ENCODE peak calls at places on chromosomes 5 and 9, in five cellular contexts. One of them, this sample, is unnamed.

GRCh38 chr5:128534729-128535128 is 3.3 kb downstream of the FBN2 start:
- DNase-seq in WTC11: no peak
- DNase-seq in SK-N-SH: no peak
- DNase-seq in A549: no peak
- DNase-seq in HCT116: no peak
- DNase-seq in this sample: no peak

GRCh38 chr5:121949885-121950284 is 11.9 kb upstream of the SRFBP1 start:
- DNase-seq in A549: peak; percentile 37
- DNase-seq in HCT116: peak; percentile 29
- DNase-seq in SK-N-SH: peak; percentile 66
- DNase-seq in WTC11: peak; percentile 32
- DNase-seq in this sample: peak; percentile 57

GRCh38 chr5:56833325-56833724 is 18.0 kb downstream of the MAP3K1 start:
- DNase-seq in SK-N-SH: no peak
- DNase-seq in A549: no peak
- DNase-seq in HCT116: no peak
- DNase-seq in WTC11: peak; percentile 32
- DNase-seq in this sample: no peak

GRCh38 chr5:58259685-58260152 is 200.2 kb downstream of the PLK2 start:
- DNase-seq in A549: peak; percentile 86
- DNase-seq in SK-N-SH: no peak
- DNase-seq in HCT116: peak; percentile 10
- DNase-seq in WTC11: no peak
- DNase-seq in this sample: no peak

GRCh38 chr5:74072646-74073045 is 446.6 kb downstream of the ARHGEF28 start:
- DNase-seq in SK-N-SH: no peak
- DNase-seq in HCT116: no peak
- DNase-seq in WTC11: no peak
- DNase-seq in A549: no peak
- DNase-seq in this sample: peak; percentile 75

GRCh38 chr5:177131711-177132503 is 1.7 kb upstream of the NSD1 start:
- DNase-seq in HCT116: no peak
- DNase-seq in SK-N-SH: no peak
- DNase-seq in A549: no peak
- DNase-seq in WTC11: peak; percentile 41
- DNase-seq in this sample: no peak

GRCh38 chr9:97591535-97591934 is 41.6 kb downstream of the TSTD2 start:
- DNase-seq in WTC11: no peak
- DNase-seq in SK-N-SH: no peak
- DNase-seq in HCT116: no peak
- DNase-seq in A549: no peak
- DNase-seq in this sample: no peak

GRCh38 chr5:28523887-28524637 is 1485.7 kb upstream of the CDH9 start:
- DNase-seq in HCT116: no peak
- DNase-seq in SK-N-SH: no peak
- DNase-seq in WTC11: no peak
- DNase-seq in A549: no peak
- DNase-seq in this sample: no peak

DNA sequence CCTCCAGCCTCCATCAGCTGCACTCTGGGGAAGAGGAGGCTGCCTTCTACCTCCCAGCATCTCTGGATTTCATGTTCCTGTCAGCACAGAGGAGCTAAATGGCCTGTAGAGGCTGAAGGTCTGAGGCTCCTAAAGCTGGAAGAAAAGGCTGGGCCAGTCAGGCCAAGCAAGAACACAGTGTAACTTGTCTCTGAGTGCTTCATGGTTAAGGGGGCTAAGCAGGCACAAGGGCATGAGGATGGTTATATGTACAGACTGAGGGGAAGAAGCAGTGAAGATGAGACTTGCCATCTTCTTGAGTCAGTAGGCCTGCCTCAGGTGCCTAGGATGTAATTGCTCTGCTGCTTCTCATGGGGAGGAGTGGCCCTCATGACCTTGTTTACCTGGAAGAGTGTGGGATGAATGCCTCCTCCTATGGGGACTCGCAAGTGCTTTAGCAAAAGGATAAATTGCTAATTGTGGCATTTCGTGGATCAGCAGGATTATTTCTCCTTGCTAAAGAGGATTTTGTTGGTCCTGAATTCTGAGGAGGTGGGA is 8.7 kb upstream of the PSMD5 start:
- DNase-seq in SK-N-SH: no peak
- DNase-seq in WTC11: no peak
- DNase-seq in HCT116: no peak
- DNase-seq in A549: no peak
- DNase-seq in this sample: no peak
- TF ChIP-seq MAX in SK-N-SH: no peak
- TF ChIP-seq MAX in WTC11: no peak
- TF ChIP-seq MAX in HCT116: no peak
- TF ChIP-seq MAX in A549: no peak
- TF ChIP-seq MAX in this sample: no peak

GRCh38 chr9:125682340-125682739 is 24.7 kb downstream of the MAPKAP1 start:
- DNase-seq in HCT116: no peak
- DNase-seq in WTC11: no peak
- DNase-seq in SK-N-SH: no peak
- DNase-seq in A549: no peak
- DNase-seq in this sample: no peak

GRCh38 chr9:125681657-125682056 is 25.4 kb downstream of the MAPKAP1 start:
- DNase-seq in SK-N-SH: no peak
- DNase-seq in A549: no peak
- DNase-seq in WTC11: no peak
- DNase-seq in HCT116: no peak
- DNase-seq in this sample: no peak

GRCh38 chr9:125680442-125680841 is 26.6 kb downstream of the MAPKAP1 start:
- DNase-seq in A549: no peak
- DNase-seq in SK-N-SH: no peak
- DNase-seq in WTC11: no peak
- DNase-seq in HCT116: no peak
- DNase-seq in this sample: no peak

GRCh38 chr9:125681086-125681622 is 25.9 kb downstream of the MAPKAP1 start:
- DNase-seq in A549: no peak
- DNase-seq in HCT116: no peak
- DNase-seq in SK-N-SH: no peak
- DNase-seq in WTC11: no peak
- DNase-seq in this sample: no peak

GRCh38 chr9:125679597-125680189 is 27.3 kb downstream of the MAPKAP1 start:
- DNase-seq in A549: no peak
- DNase-seq in WTC11: no peak
- DNase-seq in HCT116: no peak
- DNase-seq in SK-N-SH: no peak
- DNase-seq in this sample: no peak
- TF ChIP-seq MAX in A549: no peak
- TF ChIP-seq MAX in WTC11: no peak
- TF ChIP-seq MAX in HCT116: no peak
- TF ChIP-seq MAX in SK-N-SH: no peak
- TF ChIP-seq MAX in this sample: no peak

GRCh38 chr5:143701476-143701875 is 110.5 kb upstream of the HMHB1 start:
- DNase-seq in HCT116: no peak
- DNase-seq in SK-N-SH: no peak
- DNase-seq in A549: no peak
- DNase-seq in WTC11: no peak
- DNase-seq in this sample: no peak
- TF ChIP-seq MAX in HCT116: no peak
- TF ChIP-seq MAX in SK-N-SH: no peak
- TF ChIP-seq MAX in A549: no peak
- TF ChIP-seq MAX in WTC11: no peak
- TF ChIP-seq MAX in this sample: no peak

GRCh38 chr5:116444373-116445058 is 130.1 kb downstream of the SEMA6A start:
- DNase-seq in HCT116: no peak
- DNase-seq in SK-N-SH: no peak
- DNase-seq in WTC11: no peak
- DNase-seq in A549: no peak
- DNase-seq in this sample: no peak

GRCh38 chr5:116441223-116441622 is 133.4 kb downstream of the SEMA6A start:
- DNase-seq in SK-N-SH: no peak
- DNase-seq in HCT116: no peak
- DNase-seq in WTC11: no peak
- DNase-seq in A549: no peak
- DNase-seq in this sample: no peak

GRCh38 chr5:116440329-116440895 is 134.2 kb downstream of the SEMA6A start:
- DNase-seq in A549: no peak
- DNase-seq in SK-N-SH: no peak
- DNase-seq in HCT116: no peak
- DNase-seq in WTC11: no peak
- DNase-seq in this sample: no peak

GRCh38 chr5:116439891-116440290 is 134.7 kb downstream of the SEMA6A start:
- DNase-seq in WTC11: no peak
- DNase-seq in A549: no peak
- DNase-seq in HCT116: no peak
- DNase-seq in SK-N-SH: no peak
- DNase-seq in this sample: no peak

DNA sequence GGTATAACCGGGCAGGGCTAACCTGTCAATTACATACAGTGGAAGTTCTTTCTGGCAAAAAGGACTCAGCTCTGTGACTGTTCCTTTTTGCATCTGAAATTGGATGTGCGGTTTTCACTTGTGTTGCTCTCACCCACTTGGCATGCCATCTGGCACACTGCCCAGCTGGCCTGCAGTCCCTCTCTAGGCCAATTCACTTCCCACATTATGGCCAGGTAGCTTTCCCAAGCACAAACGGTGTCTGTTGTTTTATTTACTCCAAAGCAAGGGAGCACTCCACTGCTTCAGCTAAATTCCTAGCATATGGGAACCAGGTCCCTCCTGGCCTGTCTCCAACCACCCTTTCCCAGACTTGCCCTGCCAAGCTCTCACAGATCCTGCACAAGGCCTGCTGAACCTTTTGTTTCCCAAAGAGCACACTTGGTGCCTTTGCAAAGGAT is 132.5 kb downstream of the SEMA6A start:
- DNase-seq in SK-N-SH: peak; percentile 49
- DNase-seq in A549: no peak
- DNase-seq in HCT116: no peak
- DNase-seq in WTC11: no peak
- DNase-seq in this sample: no peak
- TF ChIP-seq MAX in SK-N-SH: no peak
- TF ChIP-seq MAX in A549: no peak
- TF ChIP-seq MAX in HCT116: no peak
- TF ChIP-seq MAX in WTC11: no peak
- TF ChIP-seq MAX in this sample: no peak

GRCh38 chr9:7439355-7439978 is 360.1 kb downstream of the DMAC1 start:
- DNase-seq in HCT116: no peak
- DNase-seq in SK-N-SH: no peak
- DNase-seq in WTC11: no peak
- DNase-seq in A549: no peak
- DNase-seq in this sample: no peak
- TF ChIP-seq MAX in HCT116: no peak
- TF ChIP-seq MAX in SK-N-SH: no peak
- TF ChIP-seq MAX in WTC11: no peak
- TF ChIP-seq MAX in A549: no peak
- TF ChIP-seq MAX in this sample: no peak

GRCh38 chr9:136488247-136489214 is 5.7 kb upstream of the SEC16A start:
- DNase-seq in SK-N-SH: peak; percentile 81
- DNase-seq in A549: peak; percentile 54
- DNase-seq in WTC11: peak; percentile 89
- DNase-seq in HCT116: no peak
- DNase-seq in this sample: peak; percentile 46
- TF ChIP-seq MAX in SK-N-SH: no peak
- TF ChIP-seq MAX in A549: peak; percentile 41
- TF ChIP-seq MAX in WTC11: no peak
- TF ChIP-seq MAX in HCT116: no peak
- TF ChIP-seq MAX in this sample: no peak

GRCh38 chr9:93292664-93293328 is 108.9 kb downstream of the WNK2 start:
- DNase-seq in A549: no peak
- DNase-seq in SK-N-SH: no peak
- DNase-seq in WTC11: no peak
- DNase-seq in HCT116: no peak
- DNase-seq in this sample: no peak

GRCh38 chr9:93295456-93296076 is 111.6 kb downstream of the WNK2 start:
- DNase-seq in SK-N-SH: peak; percentile 25
- DNase-seq in WTC11: no peak
- DNase-seq in HCT116: no peak
- DNase-seq in A549: no peak
- DNase-seq in this sample: peak; percentile 24

GRCh38 chr9:93296889-93297480 is 113.0 kb downstream of the WNK2 start:
- DNase-seq in SK-N-SH: peak; percentile 27
- DNase-seq in WTC11: no peak
- DNase-seq in A549: no peak
- DNase-seq in HCT116: no peak
- DNase-seq in this sample: no peak

GRCh38 chr9:93294011-93294410 is 110.1 kb downstream of the WNK2 start:
- DNase-seq in WTC11: no peak
- DNase-seq in HCT116: no peak
- DNase-seq in SK-N-SH: peak; percentile 19
- DNase-seq in A549: no peak
- DNase-seq in this sample: no peak

DNA sequence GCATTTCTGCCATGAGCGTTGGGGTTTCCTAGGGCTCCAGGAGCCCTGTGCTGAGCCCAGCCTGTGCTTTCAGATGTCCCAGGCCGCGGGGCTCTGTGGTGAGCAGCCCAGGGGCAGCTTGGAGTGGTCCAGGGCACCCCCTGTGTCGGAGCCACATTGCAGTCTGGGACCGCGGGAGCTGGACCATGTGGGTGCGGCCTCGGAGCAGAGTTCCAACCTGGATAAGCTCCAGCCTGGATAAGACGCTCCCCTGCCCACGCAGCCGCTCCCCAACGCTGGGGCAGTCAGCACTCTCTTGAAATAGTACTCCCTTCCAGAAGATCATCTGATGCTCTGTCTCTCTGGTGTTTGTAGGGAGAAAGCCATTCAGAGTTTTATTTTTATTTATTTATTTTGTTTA is 111.1 kb downstream of the WNK2 start:
- DNase-seq in WTC11: no peak
- DNase-seq in HCT116: no peak
- DNase-seq in SK-N-SH: peak; percentile 35
- DNase-seq in A549: no peak
- DNase-seq in this sample: no peak
- TF ChIP-seq MAX in WTC11: no peak
- TF ChIP-seq MAX in HCT116: no peak
- TF ChIP-seq MAX in SK-N-SH: no peak
- TF ChIP-seq MAX in A549: no peak
- TF ChIP-seq MAX in this sample: no peak

GRCh38 chr9:37511006-37511714 is 25.4 kb downstream of the POLR1E start:
- DNase-seq in HCT116: peak; percentile 13
- DNase-seq in SK-N-SH: peak; percentile 52
- DNase-seq in WTC11: peak; percentile 74
- DNase-seq in A549: no peak
- DNase-seq in this sample: peak; percentile 22
- TF ChIP-seq MAX in HCT116: no peak
- TF ChIP-seq MAX in SK-N-SH: no peak
- TF ChIP-seq MAX in WTC11: no peak
- TF ChIP-seq MAX in A549: no peak
- TF ChIP-seq MAX in this sample: no peak

This sample was measured in NB4.